ENCODE peak calls at places on chromosome 1, in seven cellular contexts. One of them, this sample, is unnamed.

GRCh38 chr1:160325252-160325651 is 17.8 kb downstream of the COPA start:
- DNase-seq in A549: no peak
- DNase-seq in BJ: no peak
- DNase-seq in posterior cingulate gyrus: no peak
- DNase-seq in T-cell: no peak
- DNase-seq in HT1080: no peak
- DNase-seq in activated naive CD8-positive, alpha-beta T cell treated with anti-CD3 and anti-CD28 coated beads, Interleukin-2, amount 50 U/mL, for 24 hours: no peak
- DNase-seq in this sample: no peak

GRCh38 chr1:157156058-157156541 is 17.9 kb upstream of the ETV3 start:
- DNase-seq in activated naive CD8-positive, alpha-beta T cell treated with anti-CD3 and anti-CD28 coated beads, Interleukin-2, amount 50 U/mL, for 24 hours: peak
- DNase-seq in A549: peak
- DNase-seq in T-cell: peak
- DNase-seq in HT1080: peak
- DNase-seq in BJ: no peak
- DNase-seq in posterior cingulate gyrus: peak
- DNase-seq in this sample: no peak

GRCh38 chr1:160260436-160261382 is 1.6 kb downstream of the DCAF8 start:
- DNase-seq in HT1080: peak
- DNase-seq in activated naive CD8-positive, alpha-beta T cell treated with anti-CD3 and anti-CD28 coated beads, Interleukin-2, amount 50 U/mL, for 24 hours: no peak
- DNase-seq in A549: no peak
- DNase-seq in BJ: peak
- DNase-seq in posterior cingulate gyrus: no peak
- DNase-seq in T-cell: no peak
- DNase-seq in this sample: peak

GRCh38 chr1:44650159-44650831 is 24.0 kb downstream of the TMEM53 start:
- DNase-seq in BJ: no peak
- DNase-seq in activated naive CD8-positive, alpha-beta T cell treated with anti-CD3 and anti-CD28 coated beads, Interleukin-2, amount 50 U/mL, for 24 hours: no peak
- DNase-seq in A549: no peak
- DNase-seq in HT1080: no peak
- DNase-seq in posterior cingulate gyrus: peak
- DNase-seq in T-cell: no peak
- DNase-seq in this sample: no peak

GRCh38 chr1:204145033-204145504 is 6.8 kb downstream of the ETNK2 start:
- DNase-seq in posterior cingulate gyrus: no peak
- DNase-seq in HT1080: no peak
- DNase-seq in activated naive CD8-positive, alpha-beta T cell treated with anti-CD3 and anti-CD28 coated beads, Interleukin-2, amount 50 U/mL, for 24 hours: no peak
- DNase-seq in A549: no peak
- DNase-seq in BJ: no peak
- DNase-seq in T-cell: no peak
- DNase-seq in this sample: peak

GRCh38 chr1:53346007-53346813 is 18.3 kb upstream of the LRP8 start:
- DNase-seq in HT1080: no peak
- DNase-seq in BJ: no peak
- DNase-seq in A549: no peak
- DNase-seq in posterior cingulate gyrus: no peak
- DNase-seq in activated naive CD8-positive, alpha-beta T cell treated with anti-CD3 and anti-CD28 coated beads, Interleukin-2, amount 50 U/mL, for 24 hours: no peak
- DNase-seq in T-cell: no peak
- DNase-seq in this sample: no peak

GRCh38 chr1:232628335-232629214 is 1.4 kb downstream of the SIPA1L2 start:
- DNase-seq in A549: no peak
- DNase-seq in HT1080: peak
- DNase-seq in posterior cingulate gyrus: no peak
- DNase-seq in BJ: no peak
- DNase-seq in activated naive CD8-positive, alpha-beta T cell treated with anti-CD3 and anti-CD28 coated beads, Interleukin-2, amount 50 U/mL, for 24 hours: no peak
- DNase-seq in T-cell: no peak
- DNase-seq in this sample: peak

GRCh38 chr1:116982319-116983004 is 19.1 kb upstream of the CD101 start:
- DNase-seq in posterior cingulate gyrus: no peak
- DNase-seq in BJ: no peak
- DNase-seq in A549: no peak
- DNase-seq in T-cell: no peak
- DNase-seq in HT1080: no peak
- DNase-seq in activated naive CD8-positive, alpha-beta T cell treated with anti-CD3 and anti-CD28 coated beads, Interleukin-2, amount 50 U/mL, for 24 hours: no peak
- DNase-seq in this sample: no peak

GRCh38 chr1:197904126-197904787 is 1.8 kb downstream of the C1orf53 start:
- DNase-seq in T-cell: no peak
- DNase-seq in HT1080: no peak
- DNase-seq in activated naive CD8-positive, alpha-beta T cell treated with anti-CD3 and anti-CD28 coated beads, Interleukin-2, amount 50 U/mL, for 24 hours: no peak
- DNase-seq in BJ: no peak
- DNase-seq in A549: no peak
- DNase-seq in posterior cingulate gyrus: no peak
- DNase-seq in this sample: no peak

GRCh38 chr1:207651583-207651982 is 6.7 kb downstream of the CR1L start:
- DNase-seq in activated naive CD8-positive, alpha-beta T cell treated with anti-CD3 and anti-CD28 coated beads, Interleukin-2, amount 50 U/mL, for 24 hours: no peak
- DNase-seq in posterior cingulate gyrus: no peak
- DNase-seq in A549: no peak
- DNase-seq in HT1080: no peak
- DNase-seq in T-cell: no peak
- DNase-seq in BJ: no peak
- DNase-seq in this sample: no peak

GRCh38 chr1:12302798-12303447 is 73.1 kb downstream of the VPS13D start:
- DNase-seq in posterior cingulate gyrus: no peak
- DNase-seq in HT1080: no peak
- DNase-seq in T-cell: no peak
- DNase-seq in activated naive CD8-positive, alpha-beta T cell treated with anti-CD3 and anti-CD28 coated beads, Interleukin-2, amount 50 U/mL, for 24 hours: no peak
- DNase-seq in A549: no peak
- DNase-seq in BJ: no peak
- DNase-seq in this sample: no peak

GRCh38 chr1:180953791-180954721 is 41.4 kb downstream of the KIAA1614 start:
- DNase-seq in T-cell: peak
- DNase-seq in HT1080: no peak
- DNase-seq in posterior cingulate gyrus: peak
- DNase-seq in activated naive CD8-positive, alpha-beta T cell treated with anti-CD3 and anti-CD28 coated beads, Interleukin-2, amount 50 U/mL, for 24 hours: peak
- DNase-seq in BJ: no peak
- DNase-seq in A549: peak
- DNase-seq in this sample: no peak

GRCh38 chr1:45929257-45929687 is 125.9 kb downstream of the MAST2 start:
- DNase-seq in activated naive CD8-positive, alpha-beta T cell treated with anti-CD3 and anti-CD28 coated beads, Interleukin-2, amount 50 U/mL, for 24 hours: no peak
- DNase-seq in BJ: peak
- DNase-seq in T-cell: no peak
- DNase-seq in A549: peak
- DNase-seq in posterior cingulate gyrus: no peak
- DNase-seq in HT1080: peak
- DNase-seq in this sample: no peak

GRCh38 chr1:211591980-211592493 is 13.1 kb upstream of the SLC30A1 start:
- DNase-seq in BJ: peak
- DNase-seq in posterior cingulate gyrus: no peak
- DNase-seq in T-cell: no peak
- DNase-seq in A549: peak
- DNase-seq in activated naive CD8-positive, alpha-beta T cell treated with anti-CD3 and anti-CD28 coated beads, Interleukin-2, amount 50 U/mL, for 24 hours: no peak
- DNase-seq in HT1080: peak
- DNase-seq in this sample: no peak

This sample was measured in T47D.